ENCODE peak calls at places on chromosomes 5 and 9, in five cellular contexts. F is Daoy; R is stimulated activated naive CD8-positive, alpha-beta T cell treated with anti-CD3 and anti-CD28 coated beads, Interleukin-15, amount 100 ng/mL, for 72 hours; U is esophagus squamous epithelium; C is NCI-H1694 treated with DMSO at 0.1 percent for 48 hours. W is an unnamed sample.

GRCh38 chr5:168059111-168059510 is 232.3 kb upstream of the WWC1 start:
- DNase-seq in C (no peak), F (no peak), R (no peak), U (no peak), W (no peak)

GRCh38 chr9:128148509-128149000 is 698 bp upstream of the LCN2 start:
- DNase-seq in F (no peak), U (no peak), R (no peak), C (no peak), W (no peak)

GRCh38 chr9:95506692-95507455 is 9.9 kb downstream of the PTCH1 start:
- DNase-seq in C (peak), R (peak), U (no peak), F (peak), W (peak)

GRCh38 chr5:136408996-136409395 is 43.7 kb upstream of the TRPC7 start:
- DNase-seq in U (no peak), C (no peak), R (no peak), F (no peak), W (no peak)

GRCh38 chr5:34669931-34670516 is 13.9 kb downstream of the RAI14 start:
- DNase-seq in F (no peak), C (no peak), R (no peak), U (no peak), W (no peak)

GRCh38 chr9:1083325-1083913 is 33.3 kb downstream of the DMRT2 start:
- DNase-seq in R (no peak), F (peak), C (peak), U (no peak), W (peak)

GRCh38 chr5:95962785-95963184 is 1.1 kb upstream of the ELL2 start:
- DNase-seq in R (no peak), C (no peak), U (no peak), F (peak), W (no peak)

GRCh38 chr5:20353481-20353880 is 365.5 kb upstream of the CDH18 start:
- DNase-seq in R (no peak), U (no peak), F (peak), C (no peak), W (no peak)

GRCh38 chr9:126373241-126373640 is 46.6 kb downstream of the MVB12B start:
- DNase-seq in C (no peak), U (no peak), F (peak), R (no peak), W (no peak)

GRCh38 chr9:118478752-118479151 is 774.5 kb downstream of the TLR4 start:
- DNase-seq in R (no peak), F (no peak), C (no peak), U (no peak), W (no peak)

GRCh38 chr5:178232920-178233429 is 373 bp upstream of the PHYKPL start:
- DNase-seq in R (no peak), F (no peak), U (no peak), C (no peak), W (no peak)

GRCh38 chr5:159639590-159639989 is 276.7 kb upstream of the ADRA1B start:
- DNase-seq in F (no peak), R (no peak), C (no peak), U (no peak), W (no peak)

GRCh38 chr5:54205453-54205852 is 104.9 kb downstream of the ARL15 start:
- DNase-seq in C (no peak), U (no peak), R (no peak), F (no peak), W (no peak)

GRCh38 chr5:100273846-100274580 is 261.2 kb upstream of the FAM174A start:
- DNase-seq in F (no peak), R (no peak), C (no peak), U (no peak), W (no peak)

GRCh38 chr9:6226696-6227095 is 11.1 kb downstream of the IL33 start:
- DNase-seq in R (no peak), C (no peak), F (peak), U (no peak), W (no peak)

GRCh38 chr5:141001466-141001853 is 35.2 kb downstream of the PCDHAC2 start:
- DNase-seq in U (no peak), F (peak), C (no peak), R (no peak), W (no peak)

GRCh38 chr9:114771901-114772300 is 33.9 kb downstream of the TNFSF15 start:
- DNase-seq in R (no peak), C (no peak), F (no peak), U (no peak), W (no peak)

GRCh38 chr5:1001406-1002270 is 7.0 kb upstream of the NKD2 start:
- DNase-seq in C (no peak), F (no peak), U (no peak), R (no peak), W (peak)

GRCh38 chr5:147101654-147102053 is 133.2 kb upstream of the STK32A start:
- DNase-seq in F (peak), U (no peak), C (no peak), R (no peak), W (no peak)

GRCh38 chr5:1381370-1382247 is 36.7 kb upstream of the CLPTM1L start:
- DNase-seq in F (no peak), C (no peak), R (no peak), U (no peak), W (no peak)